ENCODE peak calls at places on chromosomes 11 and 22, in seven cellular contexts. O is astrocyte of the cerebellum; W is nucleus accumbens; Y is stimulated activated CD4-positive, alpha-beta T cell treated with anti-CD3 and anti-CD28 coated beads, TNF-alpha, amount 100 ng/mL, for 48 hours; I is NCI-H510A treated with DMSO at 0.1 percent for 48 hours; V is activated CD4-positive, alpha-beta T cell treated with anti-CD3 and anti-CD28 coated beads, Interleukin-2, amount 50 U/mL, for 4 hours; T is HFFc6. H is an unnamed sample.

GRCh38 chr11:117809236-117810055 is 12.4 kb upstream of the DSCAML1 start:
- DNase-seq in O (no peak), W (peak; percentile 48), Y (no peak), I (peak; percentile 83), V (no peak), T (peak; percentile 42), H (peak; percentile 70)

GRCh38 chr11:122864386-122864785 is 18.2 kb upstream of the JHY start:
- DNase-seq in O (no peak), W (no peak), Y (no peak), I (no peak), V (no peak), T (no peak), H (no peak)

GRCh38 chr11:134418119-134418840 is 6.2 kb upstream of the B3GAT1 start:
- DNase-seq in O (no peak), W (no peak), Y (no peak), I (no peak), V (no peak), T (no peak), H (no peak)

GRCh38 chr11:11626128-11626527 is 4.3 kb upstream of the GALNT18 start:
- DNase-seq in O (no peak), W (no peak), Y (no peak), I (no peak), V (no peak), T (no peak), H (no peak)

GRCh38 chr22:26646158-26646557 is 11.2 kb upstream of the MIAT start:
- DNase-seq in O (no peak), W (no peak), Y (no peak), I (no peak), V (no peak), T (peak; percentile 54), H (no peak)

GRCh38 chr11:61728940-61729219 is 23.6 kb upstream of the MYRF start:
- DNase-seq in O (no peak), W (no peak), Y (no peak), I (no peak), V (no peak), T (peak; percentile 21), H (no peak)

GRCh38 chr11:77487790-77488189 is 13.9 kb upstream of the PAK1 start:
- DNase-seq in O (no peak), W (no peak), Y (no peak), I (no peak), V (no peak), T (no peak), H (no peak)

GRCh38 chr11:904380-904779 is 6.2 kb downstream of the CHID1 start:
- DNase-seq in O (no peak), W (no peak), Y (no peak), I (no peak), V (no peak), T (no peak), H (no peak)

GRCh38 chr11:101187748-101188147 is 58.1 kb upstream of the PGR start:
- DNase-seq in O (no peak), W (no peak), Y (no peak), I (no peak), V (no peak), T (no peak), H (no peak)

GRCh38 chr11:105789579-105789978 is 179.7 kb downstream of the GRIA4 start:
- DNase-seq in O (no peak), W (no peak), Y (no peak), I (no peak), V (no peak), T (no peak), H (no peak)

GRCh38 chr11:61890536-61891330 is 612 bp downstream of the FADS3 start:
- DNase-seq in O (peak; percentile 31), W (peak; percentile 27), Y (no peak), I (peak; percentile 67), V (peak; percentile 16), T (peak; percentile 80), H (no peak)

GRCh38 chr11:45896392-45897068 is 10.5 kb downstream of the FREY1 start:
- DNase-seq in O (no peak), W (peak; percentile 18), Y (no peak), I (peak; percentile 29), V (no peak), T (no peak), H (no peak)

GRCh38 chr22:47294222-47294532 is 531.7 kb downstream of the TBC1D22A start:
- DNase-seq in O (no peak), W (no peak), Y (no peak), I (no peak), V (no peak), T (peak; percentile 32), H (no peak)

GRCh38 chr22:36467946-36468345 is 13.5 kb downstream of the TXN2 start:
- DNase-seq in O (peak; percentile 95), W (no peak), Y (no peak), I (no peak), V (no peak), T (peak; percentile 93), H (no peak)

GRCh38 chr11:76604652-76605241 is 65.8 kb downstream of the LRRC32 start:
- DNase-seq in O (peak; percentile 68), W (no peak), Y (no peak), I (no peak), V (no peak), T (peak; percentile 36), H (no peak)

GRCh38 chr11:122494171-122494570 is 161.4 kb upstream of the UBASH3B start:
- DNase-seq in O (no peak), W (no peak), Y (no peak), I (no peak), V (no peak), T (peak; percentile 30), H (no peak)

GRCh38 chr11:64502634-64503033 is 88.4 kb upstream of the SLC22A12 start:
- DNase-seq in O (no peak), W (no peak), Y (no peak), I (no peak), V (no peak), T (no peak), H (no peak)

GRCh38 chr22:46116491-46116958 is 33.8 kb upstream of the PPARA start:
- DNase-seq in O (peak; percentile 52), W (peak; percentile 92), Y (peak; percentile 64), I (peak; percentile 55), V (peak; percentile 79), T (peak; percentile 68), H (peak; percentile 90)

GRCh38 chr11:8871283-8871775 is 39.7 kb upstream of the AKIP1 start:
- DNase-seq in O (peak; percentile 90), W (peak; percentile 8), Y (no peak), I (peak; percentile 7), V (no peak), T (peak; percentile 90), H (peak; percentile 31)

GRCh38 chr11:74809820-74810219 is 61.2 kb downstream of the RNF169 start:
- DNase-seq in O (no peak), W (no peak), Y (no peak), I (no peak), V (no peak), T (no peak), H (no peak)

GRCh38 chr22:35592418-35592967 is 24.6 kb downstream of the MB start:
- DNase-seq in O (no peak), W (no peak), Y (no peak), I (no peak), V (no peak), T (no peak), H (no peak)

GRCh38 chr11:2534131-2534956 is 89.5 kb downstream of the KCNQ1 start:
- DNase-seq in O (no peak), W (no peak), Y (no peak), I (no peak), V (no peak), T (no peak), H (no peak)

GRCh38 chr11:130499828-130500227 is 51.4 kb downstream of the ADAMTS15 start:
- DNase-seq in O (no peak), W (no peak), Y (no peak), I (no peak), V (no peak), T (no peak), H (no peak)

GRCh38 chr11:128745296-128746183 is 51.7 kb downstream of the FLI1 start:
- DNase-seq in O (no peak), W (no peak), Y (no peak), I (no peak), V (no peak), T (peak; percentile 1), H (peak; percentile 20)

GRCh38 chr11:108032800-108033199 is 24.1 kb downstream of the CUL5 start:
- DNase-seq in O (no peak), W (no peak), Y (no peak), I (no peak), V (no peak), T (no peak), H (no peak)

GRCh38 chr11:29641201-29641600 is 375.6 kb downstream of the KCNA4 start:
- DNase-seq in O (no peak), W (no peak), Y (no peak), I (no peak), V (no peak), T (no peak), H (no peak)

GRCh38 chr11:113555071-113555739 is 80.0 kb upstream of the DRD2 start:
- DNase-seq in O (no peak), W (no peak), Y (no peak), I (no peak), V (no peak), T (no peak), H (no peak)

GRCh38 chr11:73171762-73172161 is 29.6 kb upstream of the FCHSD2 start:
- DNase-seq in O (no peak), W (no peak), Y (no peak), I (no peak), V (no peak), T (no peak), H (no peak)

H was measured in anterior cingulate cortex.